ENCODE peak calls at places on chromosomes 12 and 14, in six cellular contexts. O, R, F, C, D and W are unnamed samples.

GRCh38 chr12:132955094-132955932 is 793 bp downstream of the ZNF605 start:
- DNase-seq in O (peak; percentile 72), R (no peak), F (peak; percentile 26), C (peak; percentile 5), D (peak; percentile 84), W (no peak)

GRCh38 chr12:88339966-88340365 is 197.9 kb downstream of the TMTC3 start:
- DNase-seq in O (no peak), R (no peak), F (no peak), C (no peak), D (peak; percentile 36), W (no peak)

GRCh38 chr12:130972589-130972950 is 18.9 kb downstream of the ADGRD1 start:
- DNase-seq in O (peak; percentile 25), R (no peak), F (no peak), C (no peak), D (no peak), W (no peak)

GRCh38 chr12:105031061-105031807 is 45.1 kb downstream of the NOPCHAP1 start:
- DNase-seq in O (no peak), R (no peak), F (no peak), C (peak; percentile 25), D (no peak), W (no peak)

GRCh38 chr14:49687942-49688700 is at the start of gene POLE2:
- DNase-seq in O (peak; percentile 90), R (peak; percentile 66), F (peak; percentile 78), C (peak; percentile 85), D (peak; percentile 83), W (peak; percentile 93)

GRCh38 chr14:26987734-26988363 is 390.0 kb upstream of the NOVA1 start:
- DNase-seq in O (no peak), R (no peak), F (no peak), C (no peak), D (no peak), W (no peak)

GRCh38 chr12:10363922-10364838 is 25.7 kb downstream of the KLRK1 start:
- DNase-seq in O (no peak), R (no peak), F (peak; percentile 26), C (peak; percentile 77), D (peak; percentile 66), W (no peak)

GRCh38 chr12:15276088-15276698 is 46.1 kb upstream of the PTPRO start:
- DNase-seq in O (no peak), R (no peak), F (no peak), C (peak; percentile 14), D (peak; percentile 57), W (peak; percentile 33)

GRCh38 chr12:69655616-69656336 is 43.3 kb downstream of the BEST3 start:
- DNase-seq in O (no peak), R (no peak), F (no peak), C (no peak), D (peak; percentile 90), W (no peak)

GRCh38 chr14:77580964-77581505 is 35.4 kb downstream of the SPTLC2 start:
- DNase-seq in O (no peak), R (no peak), F (no peak), C (no peak), D (peak; percentile 70), W (no peak)

GRCh38 chr14:100654814-100655795 is 67.9 kb upstream of the BEGAIN start:
- DNase-seq in O (no peak), R (no peak), F (no peak), C (no peak), D (peak; percentile 51), W (peak; percentile 96)

GRCh38 chr12:59844775-59845174 is 248.9 kb downstream of the SLC16A7 start:
- DNase-seq in O (no peak), R (no peak), F (no peak), C (no peak), D (no peak), W (no peak)

GRCh38 chr12:82685721-82686222 is 934 bp upstream of the TMTC2 start:
- DNase-seq in O (peak; percentile 97), R (peak; percentile 97), F (peak; percentile 93), C (peak; percentile 96), D (peak; percentile 98), W (peak; percentile 61)

GRCh38 chr14:61774861-61775260 is 12.6 kb downstream of the SNAPC1 start:
- DNase-seq in O (no peak), R (no peak), F (no peak), C (no peak), D (no peak), W (no peak)

DNA sequence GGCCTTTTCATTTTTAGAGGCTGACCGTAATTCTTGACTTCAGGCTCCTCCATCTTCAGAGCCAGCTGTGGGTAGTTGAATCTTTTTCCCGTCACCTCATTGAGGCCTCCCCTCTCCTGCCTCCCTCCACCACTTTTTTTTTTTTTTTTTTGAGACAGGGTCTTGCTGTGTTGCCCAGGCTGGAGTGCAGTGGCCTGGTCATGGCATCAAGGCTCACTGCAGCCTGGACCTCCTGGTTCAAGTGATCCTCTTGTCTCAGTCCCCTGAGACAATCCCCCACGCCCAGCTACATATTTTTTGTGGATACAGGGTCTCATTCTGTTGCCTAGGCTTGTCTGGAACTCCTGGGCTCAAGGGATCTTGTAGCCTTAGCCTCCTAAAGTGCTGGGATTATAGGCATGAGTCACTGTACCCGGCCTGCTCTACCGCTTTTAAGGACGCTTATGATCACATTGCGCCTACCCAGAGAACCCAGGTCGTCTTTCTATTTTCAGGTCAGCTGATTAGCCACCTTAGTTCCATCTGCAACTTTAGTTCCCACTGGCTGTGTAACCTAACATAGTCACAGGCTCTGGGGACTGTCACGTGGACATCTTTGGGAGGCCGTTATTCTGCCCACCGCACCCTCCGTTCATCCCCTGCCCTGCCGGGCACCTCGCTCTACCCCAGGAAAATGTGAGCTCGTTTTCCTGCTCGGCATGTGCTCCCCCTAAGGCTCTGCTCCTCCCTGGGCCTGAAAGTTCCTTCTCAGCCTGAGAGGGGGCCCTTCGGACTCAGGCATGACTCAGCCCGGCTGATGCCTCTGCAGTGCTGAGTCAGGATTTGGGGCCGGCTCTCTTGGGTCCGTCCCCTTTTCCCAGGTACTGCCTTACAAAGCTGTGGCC is 13.4 kb downstream of the TNFAIP2 start:
- DNase-seq in O (no peak), R (no peak), F (no peak), C (no peak), D (peak; percentile 86), W (peak; percentile 82)
- H3K4me3 ChIP-seq in O (no peak overlapping the region), R (no peak overlapping the region), F (no peak overlapping the region), C (no peak overlapping the region), D (no peak overlapping the region), W (no peak overlapping the region)

GRCh38 chr12:56205445-56205844 is 16.2 kb upstream of the SMARCC2 start:
- DNase-seq in O (no peak), R (no peak), F (no peak), C (peak; percentile 56), D (no peak), W (no peak)

GRCh38 chr12:56212360-56212759 is 9.4 kb downstream of the RNF41 start:
- DNase-seq in O (no peak), R (no peak), F (no peak), C (no peak), D (no peak), W (no peak)

GRCh38 chr12:56204275-56204674 is 15.0 kb upstream of the SMARCC2 start:
- DNase-seq in O (no peak), R (no peak), F (no peak), C (no peak), D (no peak), W (no peak)

GRCh38 chr12:56206373-56207166 is 15.2 kb downstream of the RNF41 start:
- DNase-seq in O (no peak), R (peak; percentile 55), F (peak; percentile 43), C (peak; percentile 66), D (peak; percentile 75), W (peak; percentile 85)

DNA sequence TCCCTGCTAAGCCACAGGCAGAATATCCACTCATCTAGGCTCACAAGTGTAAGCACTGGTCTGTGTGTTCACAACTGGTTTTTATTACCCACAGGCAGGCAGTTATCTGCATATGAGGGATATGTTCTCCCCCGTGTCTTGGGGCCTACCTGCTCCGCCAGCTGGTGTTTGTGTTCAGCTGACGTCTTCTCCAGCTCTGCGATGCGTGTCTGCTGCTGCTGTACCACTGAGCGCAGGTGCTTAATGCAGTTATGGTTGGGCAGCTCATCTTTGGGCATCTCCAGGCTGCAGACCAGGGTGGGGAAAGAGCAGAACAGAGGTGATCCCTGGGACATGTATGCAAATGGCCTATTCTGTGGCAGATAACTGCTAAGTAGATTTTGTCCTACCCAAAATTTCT is 13.7 kb downstream of the RNF41 start:
- DNase-seq in O (no peak), R (no peak), F (no peak), C (peak; percentile 97), D (no peak), W (no peak)
- H3K36me3 ChIP-seq in O (peaks cover 88% of the 10 kb centered on the region), R (peaks cover 4% of the 10 kb centered on the region), F (peaks cover 80% of the 10 kb centered on the region), C (peaks cover 81% of the 10 kb centered on the region), D (peaks cover 71% of the 10 kb centered on the region), W (peaks cover 47% of the 10 kb centered on the region)

DNA sequence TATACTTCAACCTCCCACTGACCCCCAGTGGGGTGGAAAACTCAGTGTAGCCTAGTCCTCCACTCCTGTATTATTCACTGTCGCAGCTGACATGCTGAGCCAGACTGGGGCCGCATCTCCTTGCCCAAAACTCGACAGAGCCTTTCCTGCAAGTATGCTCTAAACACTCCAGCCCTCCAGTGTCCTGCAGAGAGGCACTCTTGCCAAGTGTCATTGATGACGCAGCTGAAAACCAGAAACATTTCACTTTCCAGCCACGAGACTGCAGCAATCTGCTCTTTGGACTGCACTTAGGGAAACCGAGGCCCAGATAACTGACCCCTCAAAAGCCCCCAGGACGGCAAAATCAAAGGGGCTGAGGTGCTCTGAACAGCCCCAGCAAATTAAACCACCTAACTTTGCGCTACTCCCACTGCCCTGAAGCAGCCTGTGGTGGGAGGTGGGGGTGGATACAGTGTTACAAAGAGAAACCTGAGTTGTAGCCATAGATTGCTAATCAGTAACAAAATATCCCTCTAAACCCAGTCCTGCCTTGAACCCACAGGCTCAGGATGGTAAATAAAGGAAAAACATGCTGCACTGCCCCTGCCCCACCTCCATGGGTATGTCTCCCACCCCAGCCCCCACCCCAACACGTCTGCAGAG is 2.6 kb downstream of the CCDC85C start:
- DNase-seq in O (no peak), R (no peak), F (no peak), C (no peak), D (no peak), W (no peak)
- H3K4me3 ChIP-seq in O (peak overlapping the region; percentile 58), R (peak overlapping the region; percentile 77), F (peak overlapping the region; percentile 88), C (no peak overlapping the region), D (peak overlapping the region; percentile 57), W (no peak overlapping the region)

DNA sequence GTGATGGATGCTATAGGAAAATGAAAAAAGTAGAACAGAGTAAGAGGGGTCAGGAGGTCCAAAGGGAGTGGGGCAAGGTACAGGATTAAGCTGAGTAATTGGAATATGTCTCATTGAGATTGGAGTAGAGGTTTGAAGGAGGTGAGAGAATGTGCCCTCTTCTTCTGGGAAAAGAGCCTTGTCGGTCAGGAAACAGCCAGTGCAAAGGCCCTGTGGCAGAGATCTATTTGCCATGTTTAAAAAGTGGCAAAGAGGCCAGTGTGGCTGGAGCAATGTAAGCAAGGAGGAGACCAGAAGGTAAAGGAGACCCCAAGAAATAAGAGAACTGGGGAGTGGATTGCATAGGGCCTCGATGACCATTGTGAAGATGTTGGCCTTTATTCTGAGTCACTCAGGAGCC is 706.5 kb downstream of the MED13L start:
- DNase-seq in O (no peak), R (no peak), F (no peak), C (no peak), D (no peak), W (no peak)
- H3K36me3 ChIP-seq in O (no peaks in the 10 kb centered on the region), R (no peaks in the 10 kb centered on the region), F (no peaks in the 10 kb centered on the region), C (no peaks in the 10 kb centered on the region), D (no peaks in the 10 kb centered on the region), W (no peaks in the 10 kb centered on the region)